ENCODE peak calls at places on chromosomes 6 and 20, in ten cellular contexts. One of them, this sample, is unnamed.

GRCh38 chr6:139133733-139134360 is 1.0 kb upstream of the HECA start:
- DNase-seq in breast epithelium: no peak
- DNase-seq in sigmoid colon: no peak
- DNase-seq in stomach: no peak
- DNase-seq in HCT116: no peak
- DNase-seq in K562: no peak
- DNase-seq in H1: no peak
- DNase-seq in vagina: no peak
- DNase-seq in GM23338: no peak
- DNase-seq in suprapubic skin: no peak
- DNase-seq in this sample: no peak

GRCh38 chr6:44569931-44570385 is 182.5 kb downstream of the CDC5L start:
- DNase-seq in breast epithelium: peak
- DNase-seq in sigmoid colon: no peak
- DNase-seq in stomach: no peak
- DNase-seq in HCT116: no peak
- DNase-seq in K562: no peak
- DNase-seq in H1: no peak
- DNase-seq in vagina: no peak
- DNase-seq in GM23338: no peak
- DNase-seq in suprapubic skin: no peak
- DNase-seq in this sample: no peak

GRCh38 chr6:116139917-116140316 is 14.0 kb upstream of the COL10A1 start:
- DNase-seq in breast epithelium: no peak
- DNase-seq in sigmoid colon: no peak
- DNase-seq in stomach: no peak
- DNase-seq in HCT116: peak
- DNase-seq in K562: no peak
- DNase-seq in H1: no peak
- DNase-seq in vagina: no peak
- DNase-seq in GM23338: peak
- DNase-seq in suprapubic skin: no peak
- DNase-seq in this sample: no peak

GRCh38 chr6:158793432-158793831 is 25.7 kb downstream of the EZR start:
- DNase-seq in breast epithelium: no peak
- DNase-seq in sigmoid colon: no peak
- DNase-seq in stomach: peak
- DNase-seq in HCT116: peak
- DNase-seq in K562: peak
- DNase-seq in H1: no peak
- DNase-seq in vagina: no peak
- DNase-seq in GM23338: peak
- DNase-seq in suprapubic skin: no peak
- DNase-seq in this sample: peak

GRCh38 chr20:32040142-32040953 is 11.7 kb upstream of the HCK start:
- DNase-seq in breast epithelium: no peak
- DNase-seq in sigmoid colon: no peak
- DNase-seq in stomach: no peak
- DNase-seq in HCT116: no peak
- DNase-seq in K562: no peak
- DNase-seq in H1: no peak
- DNase-seq in vagina: no peak
- DNase-seq in GM23338: no peak
- DNase-seq in suprapubic skin: no peak
- DNase-seq in this sample: no peak

GRCh38 chr20:30811896-30812671 is 445.4 kb upstream of the DEFB115 start:
- DNase-seq in breast epithelium: no peak
- DNase-seq in sigmoid colon: peak
- DNase-seq in stomach: no peak
- DNase-seq in HCT116: no peak
- DNase-seq in K562: peak
- DNase-seq in H1: peak
- DNase-seq in vagina: no peak
- DNase-seq in GM23338: peak
- DNase-seq in suprapubic skin: no peak
- DNase-seq in this sample: no peak

GRCh38 chr6:138237463-138237862 is 19.2 kb upstream of the PBOV1 start:
- DNase-seq in breast epithelium: no peak
- DNase-seq in sigmoid colon: no peak
- DNase-seq in stomach: no peak
- DNase-seq in HCT116: no peak
- DNase-seq in K562: no peak
- DNase-seq in H1: no peak
- DNase-seq in vagina: no peak
- DNase-seq in GM23338: peak
- DNase-seq in suprapubic skin: no peak
- DNase-seq in this sample: no peak

GRCh38 chr20:57274299-57274698 is 7.9 kb upstream of the BMP7 start:
- DNase-seq in breast epithelium: no peak
- DNase-seq in sigmoid colon: no peak
- DNase-seq in stomach: no peak
- DNase-seq in HCT116: no peak
- DNase-seq in K562: no peak
- DNase-seq in H1: no peak
- DNase-seq in vagina: no peak
- DNase-seq in GM23338: no peak
- DNase-seq in suprapubic skin: no peak
- DNase-seq in this sample: no peak

GRCh38 chr6:94501546-94501945 is 1075.8 kb upstream of the MANEA start:
- DNase-seq in breast epithelium: no peak
- DNase-seq in sigmoid colon: no peak
- DNase-seq in stomach: no peak
- DNase-seq in HCT116: no peak
- DNase-seq in K562: no peak
- DNase-seq in H1: no peak
- DNase-seq in vagina: no peak
- DNase-seq in GM23338: no peak
- DNase-seq in suprapubic skin: no peak
- DNase-seq in this sample: no peak

GRCh38 chr6:44652551-44652950 is 265.0 kb downstream of the CDC5L start:
- DNase-seq in breast epithelium: no peak
- DNase-seq in sigmoid colon: no peak
- DNase-seq in stomach: no peak
- DNase-seq in HCT116: no peak
- DNase-seq in K562: no peak
- DNase-seq in H1: no peak
- DNase-seq in vagina: no peak
- DNase-seq in GM23338: no peak
- DNase-seq in suprapubic skin: no peak
- DNase-seq in this sample: no peak

GRCh38 chr6:31680226-31680840 is 534 bp downstream of the LY6G5C start:
- DNase-seq in breast epithelium: no peak
- DNase-seq in sigmoid colon: no peak
- DNase-seq in stomach: no peak
- DNase-seq in HCT116: no peak
- DNase-seq in K562: no peak
- DNase-seq in H1: no peak
- DNase-seq in vagina: no peak
- DNase-seq in GM23338: no peak
- DNase-seq in suprapubic skin: no peak
- DNase-seq in this sample: no peak

GRCh38 chr20:16007978-16008377 is 565.3 kb downstream of the KIF16B start:
- DNase-seq in breast epithelium: no peak
- DNase-seq in sigmoid colon: no peak
- DNase-seq in stomach: no peak
- DNase-seq in HCT116: no peak
- DNase-seq in K562: no peak
- DNase-seq in H1: no peak
- DNase-seq in vagina: no peak
- DNase-seq in GM23338: peak
- DNase-seq in suprapubic skin: no peak
- DNase-seq in this sample: no peak

GRCh38 chr6:107491059-107491609 is 1.2 kb downstream of the SOBP start:
- DNase-seq in breast epithelium: peak
- DNase-seq in sigmoid colon: peak
- DNase-seq in stomach: peak
- DNase-seq in HCT116: no peak
- DNase-seq in K562: no peak
- DNase-seq in H1: peak
- DNase-seq in vagina: no peak
- DNase-seq in GM23338: peak
- DNase-seq in suprapubic skin: peak
- DNase-seq in this sample: no peak

GRCh38 chr20:33305591-33306057 is 22.6 kb downstream of the BPIFB1 start:
- DNase-seq in breast epithelium: no peak
- DNase-seq in sigmoid colon: no peak
- DNase-seq in stomach: no peak
- DNase-seq in HCT116: peak
- DNase-seq in K562: no peak
- DNase-seq in H1: no peak
- DNase-seq in vagina: no peak
- DNase-seq in GM23338: no peak
- DNase-seq in suprapubic skin: no peak
- DNase-seq in this sample: no peak

GRCh38 chr20:5433352-5433751 is 116.6 kb upstream of the PROKR2 start:
- DNase-seq in breast epithelium: no peak
- DNase-seq in sigmoid colon: no peak
- DNase-seq in stomach: no peak
- DNase-seq in HCT116: no peak
- DNase-seq in K562: no peak
- DNase-seq in H1: no peak
- DNase-seq in vagina: no peak
- DNase-seq in GM23338: no peak
- DNase-seq in suprapubic skin: no peak
- DNase-seq in this sample: no peak

GRCh38 chr20:56171087-56172012 is 77.2 kb upstream of the MC3R start:
- DNase-seq in breast epithelium: no peak
- DNase-seq in sigmoid colon: no peak
- DNase-seq in stomach: no peak
- DNase-seq in HCT116: no peak
- DNase-seq in K562: no peak
- DNase-seq in H1: no peak
- DNase-seq in vagina: no peak
- DNase-seq in GM23338: no peak
- DNase-seq in suprapubic skin: no peak
- DNase-seq in this sample: no peak
- TF ChIP-seq POLR2AphosphoS5 in breast epithelium: no peak
- TF ChIP-seq POLR2AphosphoS5 in sigmoid colon: no peak
- TF ChIP-seq POLR2AphosphoS5 in stomach: no peak
- TF ChIP-seq POLR2AphosphoS5 in HCT116: no peak
- TF ChIP-seq POLR2AphosphoS5 in K562: no peak
- TF ChIP-seq POLR2AphosphoS5 in H1: no peak
- TF ChIP-seq POLR2AphosphoS5 in vagina: no peak
- TF ChIP-seq POLR2AphosphoS5 in GM23338: no peak
- TF ChIP-seq POLR2AphosphoS5 in suprapubic skin: no peak
- TF ChIP-seq POLR2AphosphoS5 in this sample: no peak

DNA sequence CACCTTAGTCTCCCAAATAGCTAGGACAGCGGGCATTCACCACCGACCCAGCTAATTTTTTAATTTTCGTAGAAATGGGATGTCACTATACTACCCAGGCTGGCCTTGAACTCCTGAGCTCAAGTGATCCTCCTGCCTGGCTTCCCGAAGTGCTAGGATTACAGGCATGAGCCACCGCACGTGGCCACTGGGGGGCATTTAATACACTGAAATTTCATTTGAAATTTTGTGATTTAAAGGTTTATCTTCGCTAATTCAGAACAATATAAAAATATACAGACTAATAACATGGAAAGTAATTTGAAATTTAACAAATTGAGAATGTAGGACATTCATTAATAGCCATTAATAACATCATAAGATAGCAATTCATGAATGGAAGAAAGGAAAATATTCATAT is 20.5 kb upstream of the TBC1D32 start:
- DNase-seq in breast epithelium: no peak
- DNase-seq in sigmoid colon: no peak
- DNase-seq in stomach: no peak
- DNase-seq in HCT116: no peak
- DNase-seq in K562: no peak
- DNase-seq in H1: no peak
- DNase-seq in vagina: no peak
- DNase-seq in GM23338: peak
- DNase-seq in suprapubic skin: no peak
- DNase-seq in this sample: no peak
- TF ChIP-seq CTCF in breast epithelium: no peak
- TF ChIP-seq CTCF in sigmoid colon: no peak
- TF ChIP-seq CTCF in stomach: no peak
- TF ChIP-seq CTCF in HCT116: peak
- TF ChIP-seq CTCF in K562: peak
- TF ChIP-seq CTCF in H1: peak
- TF ChIP-seq CTCF in vagina: no peak
- TF ChIP-seq CTCF in GM23338: peak
- TF ChIP-seq CTCF in suprapubic skin: no peak
- TF ChIP-seq CTCF in this sample: peak

DNA sequence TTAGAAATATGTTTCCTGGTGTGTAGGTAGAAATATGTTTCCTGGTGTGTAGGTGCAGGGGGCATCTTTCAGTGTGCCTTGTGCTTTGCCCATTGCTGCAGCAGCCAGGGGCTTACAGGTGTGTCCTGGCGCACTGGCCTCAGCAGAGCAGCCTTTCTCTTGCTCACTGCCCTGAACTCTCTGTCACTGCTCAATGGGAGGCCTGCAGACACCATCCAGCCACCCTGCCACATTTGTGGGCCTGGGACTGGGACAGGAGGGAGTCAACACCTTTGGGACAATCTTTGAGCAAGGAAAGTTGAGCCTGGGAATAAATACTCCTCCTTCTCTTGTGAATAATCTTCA is 62.4 kb upstream of the RBM24 start:
- DNase-seq in breast epithelium: no peak
- DNase-seq in sigmoid colon: no peak
- DNase-seq in stomach: no peak
- DNase-seq in HCT116: no peak
- DNase-seq in K562: no peak
- DNase-seq in H1: no peak
- DNase-seq in vagina: no peak
- DNase-seq in GM23338: no peak
- DNase-seq in suprapubic skin: no peak
- DNase-seq in this sample: no peak
- TF ChIP-seq POLR2AphosphoS5 in breast epithelium: no peak
- TF ChIP-seq POLR2AphosphoS5 in sigmoid colon: no peak
- TF ChIP-seq POLR2AphosphoS5 in stomach: no peak
- TF ChIP-seq POLR2AphosphoS5 in HCT116: no peak
- TF ChIP-seq POLR2AphosphoS5 in K562: no peak
- TF ChIP-seq POLR2AphosphoS5 in H1: no peak
- TF ChIP-seq POLR2AphosphoS5 in vagina: no peak
- TF ChIP-seq POLR2AphosphoS5 in GM23338: no peak
- TF ChIP-seq POLR2AphosphoS5 in suprapubic skin: no peak
- TF ChIP-seq POLR2AphosphoS5 in this sample: no peak

DNA sequence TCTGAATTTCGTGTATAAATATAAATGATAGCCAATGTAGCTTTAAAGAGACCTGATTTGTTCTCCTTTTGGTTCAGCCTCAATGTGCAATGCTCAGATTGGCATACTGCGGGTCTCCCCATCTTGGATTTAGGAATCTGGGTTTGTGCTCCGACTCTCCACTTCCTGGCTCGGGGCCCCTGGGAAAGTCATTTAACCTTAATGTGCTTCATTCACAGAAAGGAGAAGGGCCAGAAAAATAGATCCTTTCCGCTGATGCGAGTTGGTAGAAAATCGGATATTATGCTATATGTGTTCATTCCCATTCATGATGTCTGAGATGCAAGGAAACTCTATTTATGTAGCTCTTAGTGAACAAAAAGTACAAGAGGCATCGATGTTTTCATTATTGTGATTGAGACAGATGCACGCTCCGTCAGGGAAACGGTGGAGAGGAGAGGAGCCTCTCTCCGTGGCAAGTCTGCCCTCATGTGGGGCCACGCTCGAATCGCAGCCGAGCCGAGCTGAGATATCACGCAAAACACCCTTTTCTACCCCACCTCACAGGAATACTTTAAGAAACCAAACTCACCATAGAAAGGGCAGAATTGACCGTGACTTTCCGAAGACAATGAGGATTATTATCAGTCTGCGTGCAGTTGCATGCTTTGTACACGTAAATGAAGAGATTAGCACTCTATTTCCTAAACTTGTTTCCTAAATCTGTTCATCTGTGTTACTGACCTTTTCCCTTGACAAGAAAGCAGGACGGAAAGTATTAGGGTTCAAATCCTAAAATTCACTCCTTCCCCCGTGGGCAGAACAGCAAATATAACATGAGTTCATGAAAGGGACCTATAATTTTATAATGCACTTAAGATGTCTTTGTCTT is 136.6 kb downstream of the COL9A1 start:
- DNase-seq in breast epithelium: no peak
- DNase-seq in sigmoid colon: no peak
- DNase-seq in stomach: peak
- DNase-seq in HCT116: peak
- DNase-seq in K562: peak
- DNase-seq in H1: peak
- DNase-seq in vagina: no peak
- DNase-seq in GM23338: peak
- DNase-seq in suprapubic skin: no peak
- DNase-seq in this sample: peak
- TF ChIP-seq CTCF in breast epithelium: no peak
- TF ChIP-seq CTCF in sigmoid colon: no peak
- TF ChIP-seq CTCF in stomach: peak
- TF ChIP-seq CTCF in HCT116: peak
- TF ChIP-seq CTCF in K562: peak
- TF ChIP-seq CTCF in H1: peak
- TF ChIP-seq CTCF in vagina: no peak
- TF ChIP-seq CTCF in GM23338: peak
- TF ChIP-seq CTCF in suprapubic skin: no peak
- TF ChIP-seq CTCF in this sample: peak

This sample was measured in Panc1.